ENCODE peak calls at places on chromosomes 2 and 18, in four cellular contexts. K is suprapubic skin, J is HT1080, D is choroid plexus epithelial cell. C is an unnamed sample.

GRCh38 chr2:59093571-59093970 is 852.4 kb upstream of the FANCL start:
- DNase-seq in K (no peak), J (no peak), D (no peak), C (no peak)

GRCh38 chr2:167264380-167264779 is 376.1 kb downstream of the XIRP2 start:
- DNase-seq in J (peak), D (peak), K (no peak), C (no peak)

GRCh38 chr18:34544930-34545329 is 165.2 kb upstream of the DTNA start:
- DNase-seq in K (no peak), D (no peak), J (no peak), C (no peak)

GRCh38 chr2:230600285-230600684 is 112.4 kb upstream of the CAB39 start:
- DNase-seq in D (no peak), K (no peak), J (no peak), C (no peak)

GRCh38 chr2:158968396-158969161 is at the start of gene TANC1:
- DNase-seq in J (peak), D (peak), K (peak), C (peak)

GRCh38 chr2:68279691-68280090 is 27.4 kb upstream of the PPP3R1 start:
- DNase-seq in D (no peak), J (no peak), K (no peak), C (no peak)

GRCh38 chr2:143890799-143891198 is 629.1 kb downstream of the ZEB2 start:
- DNase-seq in D (no peak), J (no peak), K (no peak), C (no peak)

GRCh38 chr2:233049194-233049761 is 10.9 kb upstream of the INPP5D start:
- DNase-seq in D (peak), K (peak), J (no peak), C (no peak)

GRCh38 chr18:6624271-6624670 is 105.2 kb upstream of the ARHGAP28 start:
- DNase-seq in J (peak), K (no peak), D (peak), C (no peak)

GRCh38 chr2:42486145-42486906 is 7.5 kb downstream of the KCNG3 start:
- DNase-seq in D (no peak), K (no peak), J (no peak), C (no peak)